ENCODE peak calls at places on chromosomes 5 and 9, in seven cellular contexts. D, V, E, U, X, I and S are unnamed samples.
A peak's percentile ranks its signal among the peaks of the same experiment; 100 is the strongest.

GRCh38 chr9:134099123-134099761 is 31.4 kb upstream of the BRD3 start:
- DNase-seq in U (peak; percentile 46), V (peak; percentile 54), E (peak; percentile 81), I (no peak), D (peak; percentile 51), X (peak; percentile 27), S (no peak)

GRCh38 chr9:109733690-109734089 is 46.3 kb upstream of the PALM2AKAP2 start:
- DNase-seq in U (no peak), E (no peak), X (no peak), I (no peak), D (no peak), V (peak; percentile 13), S (no peak)

GRCh38 chr5:96997265-96997859 is 61.5 kb downstream of the LNPEP start:
- DNase-seq in U (no peak), D (no peak), E (peak; percentile 24), I (no peak), V (peak; percentile 23), X (peak; percentile 13), S (no peak)

GRCh38 chr5:110063640-110064592 is 374.2 kb downstream of the MAN2A1 start:
- DNase-seq in V (no peak), U (no peak), I (no peak), X (no peak), D (no peak), E (no peak), S (no peak)

GRCh38 chr9:96169488-96169887 is 132.5 kb downstream of the HSD17B3 start:
- DNase-seq in I (no peak), X (no peak), U (no peak), V (peak; percentile 69), D (peak; percentile 61), E (peak; percentile 78), S (no peak)

GRCh38 chr9:128027166-128027539 is 40.0 kb downstream of the NAIF1 start:
- DNase-seq in V (no peak), I (no peak), E (no peak), U (peak; percentile 38), D (no peak), X (no peak), S (no peak)

GRCh38 chr9:84615574-84615973 is 54.0 kb upstream of the NTRK2 start:
- DNase-seq in D (no peak), U (no peak), V (no peak), E (no peak), I (no peak), X (no peak), S (no peak)

GRCh38 chr9:93895535-93895934 is 59.6 kb downstream of the BARX1 start:
- DNase-seq in V (no peak), U (no peak), E (no peak), D (peak; percentile 20), I (no peak), X (no peak), S (no peak)

GRCh38 chr5:74651710-74652109 is 11.2 kb upstream of the ENC1 start:
- DNase-seq in D (no peak), E (no peak), U (no peak), V (no peak), X (no peak), I (no peak), S (no peak)

GRCh38 chr5:12323637-12324229 is 419.5 kb upstream of the CTNND2 start:
- DNase-seq in D (no peak), E (peak; percentile 44), X (no peak), U (no peak), V (no peak), I (no peak), S (no peak)

GRCh38 chr9:136963751-136964150 is 11.7 kb downstream of the LCN12 start:
- DNase-seq in D (no peak), I (no peak), E (no peak), U (no peak), V (no peak), X (no peak), S (no peak)

GRCh38 chr9:93020785-93021670 is 37.5 kb upstream of the SUSD3 start:
- DNase-seq in D (peak; percentile 44), E (no peak), U (no peak), V (no peak), I (no peak), X (no peak), S (no peak)

GRCh38 chr5:8729437-8729836 is 816.4 kb downstream of the SEMA5A start:
- DNase-seq in X (no peak), I (no peak), U (no peak), D (no peak), V (no peak), E (no peak), S (no peak)

GRCh38 chr5:67960939-67961338 is 254.6 kb upstream of the PIK3R1 start:
- DNase-seq in X (no peak), I (no peak), D (no peak), E (no peak), U (no peak), V (no peak), S (no peak)

GRCh38 chr5:83474170-83474796 is 2.7 kb downstream of the VCAN start:
- DNase-seq in X (peak; percentile 65), U (no peak), I (peak; percentile 49), D (peak; percentile 67), E (peak; percentile 78), V (peak; percentile 13), S (peak; percentile 87)

GRCh38 chr5:79971156-79971555 is 19.9 kb downstream of the MTX3 start:
- DNase-seq in U (no peak), X (no peak), I (no peak), D (no peak), V (peak; percentile 15), E (no peak), S (no peak)

GRCh38 chr5:120517607-120518252 is 53.6 kb downstream of the PRR16 start:
- DNase-seq in I (no peak), X (no peak), V (no peak), U (no peak), D (no peak), E (no peak), S (no peak)

GRCh38 chr5:103923616-103924168 is 361.1 kb upstream of the NUDT12 start:
- DNase-seq in X (no peak), U (no peak), E (no peak), V (no peak), I (no peak), D (no peak), S (no peak)

GRCh38 chr5:39400711-39401385 is 23.9 kb downstream of the DAB2 start:
- DNase-seq in I (peak; percentile 40), D (no peak), E (no peak), V (no peak), X (no peak), U (no peak), S (no peak)

GRCh38 chr9:123375725-123376132 is 19.7 kb downstream of the CRB2 start:
- DNase-seq in V (no peak), U (no peak), D (peak; percentile 77), E (peak; percentile 55), X (peak; percentile 29), I (no peak), S (no peak)

GRCh38 chr9:6645153-6646027 is at the start of gene GLDC:
- DNase-seq in I (no peak), U (peak; percentile 28), X (peak; percentile 57), D (peak; percentile 56), V (peak; percentile 93), E (peak; percentile 97), S (peak; percentile 54)

GRCh38 chr9:133738039-133738805 is at the start of gene SARDH:
- DNase-seq in V (peak; percentile 29), X (peak; percentile 76), I (no peak), U (peak; percentile 23), D (no peak), E (peak; percentile 88), S (peak; percentile 72)

GRCh38 chr9:113579270-113580040 is 115.9 kb downstream of the RGS3 start:
- DNase-seq in X (peak; percentile 45), D (peak; percentile 50), V (peak; percentile 21), E (no peak), I (no peak), U (no peak), S (peak; percentile 80)

GRCh38 chr5:18010053-18010452 is 375.8 kb downstream of the TAF11L14 start:
- DNase-seq in E (peak; percentile 25), X (no peak), I (no peak), V (no peak), U (no peak), D (no peak), S (no peak)

GRCh38 chr5:74766348-74766886 is 500 bp downstream of the GFM2 start:
- DNase-seq in D (no peak), E (peak; percentile 36), U (no peak), V (peak; percentile 35), I (no peak), X (peak; percentile 8), S (no peak)

GRCh38 chr5:173795601-173796000 is 92.5 kb upstream of the CPEB4 start:
- DNase-seq in D (no peak), X (no peak), E (no peak), I (no peak), V (no peak), U (no peak), S (no peak)

GRCh38 chr5:75274486-75274885 is 37.8 kb upstream of the ANKRD31 start:
- DNase-seq in D (no peak), X (no peak), V (no peak), E (no peak), I (no peak), U (no peak), S (no peak)

GRCh38 chr5:10719965-10720364 is 41.1 kb downstream of the DAP start:
- DNase-seq in E (no peak), X (no peak), V (no peak), U (no peak), D (no peak), I (peak; percentile 80), S (no peak)

GRCh38 chr9:89160797-89161196 is 17.8 kb downstream of the SHC3 start:
- DNase-seq in D (no peak), X (no peak), E (no peak), V (no peak), U (no peak), I (no peak), S (no peak)